ENCODE peak calls at places on chromosome 15, in ten cellular contexts. A is left ventricle myocardium inferior; M is hepatocyte; D is neural progenitor cell; V is pancreas; J is CD8-positive, alpha-beta memory T cell; I is fibroblast of lung; N is body of pancreas; U is K562; G is astrocyte. Q is an unnamed sample. For H3K36me3 and H3K4me1, the result is how much of the 10 kb centered on the place peaks cover.

GRCh38 chr15:48644827-48645557 is 517 bp downstream of the FBN1 start:
- DNase-seq in J (peak), M (peak), V (peak), U (no peak), G (peak), I (peak), A (peak), D (peak), N (no peak), Q (peak)

GRCh38 chr15:89496155-89497098 is at the start of gene RHCG:
- DNase-seq in I (peak), J (no peak), N (peak), D (peak), A (no peak), M (peak), U (peak), G (peak), V (peak), Q (peak)

GRCh38 chr15:45199136-45199810 is 11.5 kb upstream of the SHF start:
- DNase-seq in I (peak), N (peak), U (no peak), M (no peak), A (no peak), V (no peak), J (peak), G (peak), D (peak), Q (peak)

GRCh38 chr15:49255966-49256759 is 86.1 kb downstream of the GALK2 start:
- DNase-seq in I (peak), J (no peak), D (no peak), G (no peak), V (no peak), M (no peak), A (no peak), U (no peak), N (no peak), Q (no peak)

GRCh38 chr15:58274885-58275284 is 136.7 kb downstream of the AQP9 start:
- DNase-seq in G (no peak), A (no peak), N (no peak), D (no peak), U (no peak), M (no peak), I (no peak), V (no peak), J (no peak), Q (no peak)

GRCh38 chr15:83205725-83206324 is 1.8 kb downstream of the HDGFL3 start:
- DNase-seq in G (peak), I (peak), J (no peak), M (no peak), N (peak), V (no peak), A (no peak), U (no peak), D (no peak), Q (no peak)

GRCh38 chr15:66293419-66294156 is at the start of gene DIS3L:
- DNase-seq in V (peak), J (peak), M (peak), G (peak), N (peak), A (peak), I (peak), U (peak), D (peak), Q (peak)

GRCh38 chr15:23569513-23569912 is 4.0 kb downstream of the MKRN3 start:
- DNase-seq in V (no peak), M (no peak), D (no peak), U (no peak), J (no peak), G (peak), A (no peak), I (no peak), N (peak), Q (no peak)

GRCh38 chr15:67915374-67916050 is 75.7 kb upstream of the RNU6-1 start:
- DNase-seq in M (peak), I (peak), A (peak), U (no peak), G (no peak), V (peak), J (no peak), D (peak), N (peak), Q (peak)

GRCh38 chr15:65805019-65805738 is 13.1 kb upstream of the DENND4A start:
- DNase-seq in D (no peak), V (peak), G (no peak), U (peak), J (no peak), N (peak), M (no peak), I (no peak), A (no peak), Q (no peak)

GRCh38 chr15:33029247-33029646 is 165.3 kb downstream of the FMN1 start:
- DNase-seq in A (no peak), N (no peak), D (no peak), V (no peak), U (no peak), J (no peak), I (peak), M (no peak), G (no peak), Q (no peak)

GRCh38 chr15:90698629-90699028 is 18.5 kb upstream of the BLM start:
- DNase-seq in D (no peak), U (no peak), V (no peak), N (no peak), I (no peak), A (no peak), M (no peak), J (no peak), G (no peak), Q (no peak)

GRCh38 chr15:63420333-63420741 is 38.7 kb upstream of the CA12 start:
- DNase-seq in M (peak), G (peak), J (no peak), N (no peak), D (no peak), V (no peak), I (peak), A (no peak), U (peak), Q (no peak)

GRCh38 chr15:90757461-90757860 is 40.3 kb downstream of the BLM start:
- DNase-seq in I (no peak), D (no peak), U (no peak), V (no peak), G (no peak), M (no peak), A (no peak), N (no peak), J (no peak), Q (no peak)

GRCh38 chr15:66046751-66047150 is 177.5 kb downstream of the RAB11A start:
- DNase-seq in M (no peak), U (no peak), I (no peak), N (no peak), V (no peak), J (no peak), G (no peak), D (no peak), A (no peak), Q (no peak)

GRCh38 chr15:30649952-30650929 is 24.3 kb downstream of the ARHGAP11B start:
- DNase-seq in A (no peak), M (no peak), G (no peak), J (no peak), U (no peak), D (no peak), I (peak), V (no peak), N (no peak), Q (no peak)

GRCh38 chr15:89768071-89768500 is 8.0 kb upstream of the MESP2 start:
- DNase-seq in N (peak), U (no peak), G (no peak), M (no peak), I (peak), D (no peak), A (no peak), J (no peak), V (peak), Q (no peak)

GRCh38 chr15:62873203-62873602 is 169.3 kb upstream of the TPM1 start:
- DNase-seq in A (no peak), D (no peak), U (no peak), G (no peak), N (no peak), M (no peak), J (no peak), V (no peak), I (no peak), Q (peak)

GRCh38 chr15:60396100-60396499 is 1.7 kb downstream of the ANXA2 start:
- DNase-seq in N (peak), G (no peak), V (no peak), U (no peak), I (no peak), D (no peak), M (no peak), J (no peak), A (no peak), Q (no peak)

GRCh38 chr15:31489801-31490646 is 163.4 kb downstream of the KLF13 start:
- DNase-seq in G (peak), A (no peak), U (peak), D (peak), J (peak), N (peak), I (peak), M (peak), V (peak), Q (peak)

GRCh38 chr15:89303986-89304385 is 30.6 kb downstream of the POLG start:
- DNase-seq in A (no peak), G (no peak), V (no peak), D (no peak), M (no peak), I (no peak), N (no peak), J (no peak), U (no peak), Q (no peak)

GRCh38 chr15:68497206-68497910 is 65.4 kb upstream of the ITGA11 start:
- DNase-seq in J (no peak), U (no peak), N (no peak), A (no peak), D (no peak), V (no peak), M (no peak), I (no peak), G (peak), Q (peak)

GRCh38 chr15:89662893-89663673 is 7.8 kb upstream of the KIF7 start:
- DNase-seq in U (no peak), I (peak), A (peak), M (peak), G (peak), J (no peak), D (no peak), V (no peak), N (peak), Q (peak)

GRCh38 chr15:87416591-87417257 is 839.8 kb downstream of the NTRK3 start:
- DNase-seq in D (no peak), U (no peak), M (no peak), V (no peak), G (no peak), I (no peak), J (no peak), A (no peak), N (no peak), Q (no peak)

DNA sequence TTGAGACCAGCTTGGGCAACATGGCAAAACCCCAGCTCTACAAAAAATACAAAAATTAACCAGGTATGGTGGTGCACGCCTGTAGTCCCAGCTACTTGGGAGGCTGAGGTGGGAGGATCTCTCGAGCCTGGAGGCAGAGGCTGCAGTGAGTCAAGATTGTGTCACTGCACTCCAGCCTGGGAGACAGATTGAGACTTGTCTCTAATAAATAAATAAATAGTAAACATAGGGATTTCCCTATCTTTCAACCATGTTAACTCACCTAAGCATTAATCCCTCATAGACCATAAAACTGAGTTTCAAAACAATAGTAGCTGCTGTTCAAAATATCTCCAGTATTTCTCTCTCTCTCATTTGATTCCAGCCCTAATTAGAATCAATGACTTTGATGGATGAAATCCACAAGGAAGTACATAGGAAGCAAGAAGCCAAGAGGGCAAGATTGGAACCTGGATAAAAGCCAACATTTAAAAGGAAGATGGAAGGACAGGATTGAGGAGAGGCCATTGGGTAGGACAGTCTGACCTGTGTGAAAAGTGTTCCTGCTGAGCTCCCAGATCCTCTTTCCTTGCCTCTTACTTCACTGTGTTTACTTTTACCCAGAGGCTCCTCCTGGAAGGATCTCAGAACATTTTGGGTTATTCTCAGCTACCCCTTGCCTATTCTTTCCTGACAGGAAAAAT is 12.4 kb upstream of the TTBK2 start:
- DNase-seq in D (no peak), N (no peak), J (no peak), U (no peak), M (no peak), V (no peak), I (no peak), A (no peak), G (no peak), Q (no peak)
- H3K27ac ChIP-seq in D (no peak), N (no peak), J (no peak), U (no peak), M (no peak), V (no peak), I (no peak), A (no peak), G (no peak), Q (no peak)

GRCh38 chr15:42725331-42725903 is 11.5 kb downstream of the CDAN1 start:
- DNase-seq in A (no peak), M (no peak), G (no peak), U (no peak), N (no peak), D (no peak), J (no peak), I (no peak), V (peak), Q (no peak)

GRCh38 chr15:42726114-42726513 is 10.8 kb downstream of the CDAN1 start:
- DNase-seq in D (no peak), J (no peak), I (no peak), G (no peak), M (no peak), V (no peak), A (no peak), N (no peak), U (no peak), Q (no peak)

GRCh38 chr15:42723068-42723467 is 13.9 kb downstream of the CDAN1 start:
- DNase-seq in I (peak), G (no peak), N (no peak), U (no peak), V (no peak), J (no peak), M (no peak), D (peak), A (no peak), Q (no peak)

GRCh38 chr15:42721016-42721415 is 15.9 kb downstream of the CDAN1 start:
- DNase-seq in N (no peak), I (no peak), A (no peak), U (no peak), V (no peak), M (no peak), D (no peak), G (no peak), J (no peak), Q (no peak)

GRCh38 chr15:42724276-42724675 is 12.7 kb downstream of the CDAN1 start:
- DNase-seq in G (no peak), J (no peak), U (no peak), V (peak), M (no peak), I (no peak), A (no peak), D (no peak), N (no peak), Q (no peak)
- H3K36me3 ChIP-seq in G (under half), J (under half), U (half or more), V (under half), M (under half), I (under half), A (half or more), D (under half), N (under half), Q (under half)

GRCh38 chr15:39835550-39835949 is 52.9 kb upstream of the FSIP1 start:
- DNase-seq in D (peak), J (no peak), U (no peak), G (no peak), N (no peak), I (no peak), V (no peak), A (no peak), M (no peak), Q (no peak)
- H3K4me1 ChIP-seq in D (under half), J (under half), U (under half), G (under half), N (under half), I (under half), V (under half), A (under half), M (under half), Q (under half)

GRCh38 chr15:35693887-35694286 is 147.9 kb upstream of the DPH6 start:
- DNase-seq in G (no peak), D (no peak), A (no peak), J (no peak), N (no peak), I (no peak), M (peak), U (no peak), V (no peak), Q (no peak)
- H3K27ac ChIP-seq in G (peak), D (no peak), A (peak), J (no peak), N (no peak), I (no peak), M (peak), U (no peak), V (no peak), Q (no peak)

DNA sequence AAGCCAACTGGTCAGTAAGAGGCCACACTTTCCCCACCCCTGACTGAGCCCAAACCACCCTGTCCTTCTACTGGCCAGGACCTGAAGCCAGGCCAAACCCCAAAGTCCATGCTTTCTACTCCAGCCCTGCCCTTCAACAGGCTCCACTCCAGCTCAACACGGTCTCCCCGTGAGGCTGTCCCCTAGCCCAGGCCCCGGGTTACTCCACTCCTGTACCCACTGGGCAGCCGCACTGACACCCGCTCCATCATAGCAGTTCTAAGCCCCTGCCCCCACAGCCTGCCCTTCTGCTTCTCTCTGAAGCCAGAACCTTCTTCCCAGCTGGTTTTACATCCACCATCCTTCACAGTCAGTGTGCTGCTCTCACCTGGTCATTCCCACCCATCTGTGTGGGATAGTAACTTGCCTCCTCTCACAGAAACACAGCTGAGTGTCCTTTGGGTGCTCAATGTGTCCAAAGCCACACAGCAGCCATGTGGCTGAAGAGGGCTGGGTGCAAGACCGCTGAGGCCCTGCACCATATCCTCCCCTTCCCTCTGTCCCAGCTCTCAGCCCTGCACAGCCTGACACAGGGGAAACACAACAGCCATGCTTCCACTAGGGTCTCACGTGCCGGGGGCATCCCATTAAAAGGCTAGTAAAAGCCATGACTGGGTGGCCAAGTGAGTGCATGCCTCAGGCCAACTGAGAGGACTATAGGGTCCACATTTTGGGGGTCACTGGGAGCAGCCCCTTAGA is 38.1 kb downstream of the TLE3 start:
- DNase-seq in U (no peak), M (no peak), D (no peak), I (no peak), J (no peak), N (no peak), V (no peak), G (no peak), A (no peak), Q (no peak)
- H3K36me3 ChIP-seq in U (half or more), M (under half), D (under half), I (under half), J (half or more), N (under half), V (under half), G (under half), A (half or more), Q (half or more)

DNA sequence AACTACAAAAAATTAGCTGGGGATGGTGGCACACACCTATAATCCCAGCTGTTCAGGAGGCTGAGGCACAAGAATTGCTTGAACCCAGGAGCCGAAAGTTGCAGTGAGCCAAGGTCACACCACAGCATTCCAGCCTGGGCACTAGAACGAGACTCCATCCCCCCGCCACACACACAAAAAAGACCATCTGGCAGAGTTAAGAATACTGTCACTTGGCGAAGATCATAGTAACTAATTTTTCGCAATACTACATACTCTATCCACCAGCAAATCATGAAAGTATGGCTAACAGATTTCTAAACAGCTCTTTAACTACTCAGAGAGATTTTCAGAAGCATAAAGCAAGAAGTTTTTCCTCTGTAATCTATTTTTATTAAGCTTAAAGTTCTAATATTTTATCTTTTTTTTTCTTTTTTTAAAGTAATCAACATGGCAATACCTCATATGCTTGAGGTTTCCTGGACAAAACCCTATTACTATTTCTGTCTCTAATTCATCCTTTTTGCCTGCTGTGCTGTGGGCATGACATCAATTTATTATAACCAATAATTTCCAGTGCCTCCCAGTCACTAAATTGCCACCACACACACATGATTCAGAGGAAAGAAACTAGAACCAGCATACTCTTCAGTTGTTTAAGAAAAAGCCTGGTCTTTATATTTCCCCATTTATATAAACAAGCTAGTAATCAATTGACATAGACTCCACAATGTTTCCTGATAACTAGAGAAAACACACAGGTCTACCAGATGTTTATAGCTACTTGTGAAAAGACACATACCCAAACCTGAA is 46.9 kb downstream of the CHSY1 start:
- DNase-seq in D (no peak), M (no peak), I (peak), V (no peak), N (no peak), J (no peak), A (no peak), G (peak), U (no peak), Q (no peak)
- H3K4me1 ChIP-seq in D (under half), M (under half), I (under half), V (under half), N (under half), J (under half), A (half or more), G (under half), U (under half), Q (under half)

Q was measured in endodermal cell.